ENCODE peak calls at places on chromosome X, in four cellular contexts. T is SW480; U is EH; M is activated naive CD4-positive, alpha-beta T cell treated with anti-CD3 and anti-CD28 coated beads for 36 hours. X is an unnamed sample.

GRCh38 chrX:19382500-19383145 is 38.9 kb downstream of the PDHA1 start:
- DNase-seq in T (peak; percentile 31), U (peak; percentile 25), M (peak; percentile 81), X (peak; percentile 41)

GRCh38 chrX:30301977-30302376 is 7.2 kb downstream of the NR0B1 start:
- DNase-seq in T (no peak), U (peak; percentile 36), M (no peak), X (no peak)

GRCh38 chrX:39900788-39901170 is 197.0 kb downstream of the BCOR start:
- DNase-seq in T (peak; percentile 41), U (no peak), M (no peak), X (no peak)

GRCh38 chrX:32532282-32532681 is 679.1 kb downstream of the DMD start:
- DNase-seq in T (no peak), U (no peak), M (no peak), X (no peak)

GRCh38 chrX:41412261-41413167 is 34.6 kb upstream of the NYX start:
- DNase-seq in T (peak; percentile 61), U (no peak), M (peak; percentile 28), X (no peak)

GRCh38 chrX:151675121-151675746 is 20.0 kb upstream of the PRRG3 start:
- DNase-seq in T (no peak), U (no peak), M (no peak), X (no peak)

GRCh38 chrX:48834383-48834709 is 1.1 kb downstream of the PCSK1N start:
- DNase-seq in T (peak; percentile 11), U (no peak), M (peak; percentile 12), X (no peak)

GRCh38 chrX:3550160-3550765 is 163.2 kb downstream of the PRKX start:
- DNase-seq in T (peak; percentile 51), U (peak; percentile 46), M (no peak), X (no peak)

GRCh38 chrX:75061701-75062100 is 94.4 kb downstream of the ABCB7 start:
- DNase-seq in T (no peak), U (peak; percentile 1), M (no peak), X (no peak)

GRCh38 chrX:150697641-150698040 is 4.4 kb downstream of the MTMR1 start:
- DNase-seq in T (no peak), U (no peak), M (peak; percentile 46), X (no peak)

GRCh38 chrX:15146515-15146914 is 123.4 kb downstream of the ASB9 start:
- DNase-seq in T (peak; percentile 3), U (peak; percentile 24), M (peak; percentile 19), X (no peak)

GRCh38 chrX:46758163-46758955 is 559 bp downstream of the SLC9A7 start:
- DNase-seq in T (peak; percentile 23), U (peak; percentile 26), M (peak; percentile 35), X (no peak)

GRCh38 chrX:9341305-9342201 is 123.3 kb upstream of the TBL1X start:
- DNase-seq in T (peak; percentile 26), U (peak; percentile 76), M (peak; percentile 83), X (peak; percentile 67)

GRCh38 chrX:101081257-101081656 is 2.6 kb downstream of the TMEM35A start:
- DNase-seq in T (no peak), U (no peak), M (no peak), X (no peak)

GRCh38 chrX:108001218-108001814 is 19.1 kb upstream of the TEX13B start:
- DNase-seq in T (peak; percentile 71), U (peak; percentile 52), M (peak; percentile 37), X (peak; percentile 60)

GRCh38 chrX:100368167-100368566 is 41.9 kb downstream of the PCDH19 start:
- DNase-seq in T (peak; percentile 66), U (peak; percentile 2), M (peak; percentile 18), X (no peak)

GRCh38 chrX:40573763-40574162 is 7.0 kb upstream of the ATP6AP2 start:
- DNase-seq in T (peak; percentile 11), U (peak; percentile 23), M (peak; percentile 48), X (peak; percentile 42)

GRCh38 chrX:119272882-119273806 is 37.1 kb downstream of the PGRMC1 start:
- DNase-seq in T (no peak), U (peak; percentile 36), M (peak; percentile 60), X (peak; percentile 65)

GRCh38 chrX:71235482-71235881 is 12.5 kb downstream of the GJB1 start:
- DNase-seq in T (no peak), U (no peak), M (no peak), X (no peak)

GRCh38 chrX:119605398-119605738 is 856 bp downstream of the NKRF start:
- DNase-seq in T (peak; percentile 16), U (peak; percentile 14), M (peak; percentile 30), X (no peak)

GRCh38 chrX:40083120-40083978 is 14.4 kb downstream of the BCOR start:
- DNase-seq in T (no peak), U (no peak), M (no peak), X (no peak)

GRCh38 chrX:153627675-153628111 is 19.3 kb upstream of the DUSP9 start:
- DNase-seq in T (no peak), U (no peak), M (no peak), X (no peak)

GRCh38 chrX:83501540-83501939 is 6.5 kb upstream of the POU3F4 start:
- DNase-seq in T (no peak), U (no peak), M (no peak), X (no peak)

GRCh38 chrX:106894978-106895452 is 8.1 kb downstream of the RIPPLY1 start:
- DNase-seq in T (no peak), U (peak; percentile 79), M (peak; percentile 6), X (no peak)

GRCh38 chrX:71543316-71543715 is 10.4 kb downstream of the OGT start:
- DNase-seq in T (no peak), U (peak; percentile 92), M (no peak), X (no peak)

GRCh38 chrX:117607571-117607970 is 509.0 kb downstream of the KLHL13 start:
- DNase-seq in T (no peak), U (no peak), M (no peak), X (no peak)

GRCh38 chrX:123121241-123121640 is 62.8 kb upstream of the GRIA3 start:
- DNase-seq in T (no peak), U (peak; percentile 50), M (no peak), X (no peak)

GRCh38 chrX:41010188-41010846 is 74.9 kb upstream of the USP9X start:
- DNase-seq in T (peak; percentile 61), U (peak; percentile 88), M (peak; percentile 78), X (peak; percentile 73)